ENCODE peak calls at places on chromosomes 13 and 19, in five cellular contexts. One of them, this sample, is unnamed.

GRCh38 chr19:13723206-13723605 is 41.1 kb upstream of the MRI1 start:
- DNase-seq in breast epithelium: no peak
- DNase-seq in ovary: no peak
- DNase-seq in coronary artery: no peak
- DNase-seq in A673: no peak
- DNase-seq in this sample: no peak

GRCh38 chr13:60700994-60701393 is 304.0 kb downstream of the TDRD3 start:
- DNase-seq in ovary: no peak
- DNase-seq in coronary artery: no peak
- DNase-seq in A673: no peak
- DNase-seq in breast epithelium: no peak
- DNase-seq in this sample: no peak

GRCh38 chr13:113616281-113616906 is 31.8 kb downstream of the TFDP1 start:
- DNase-seq in breast epithelium: no peak
- DNase-seq in ovary: no peak
- DNase-seq in coronary artery: no peak
- DNase-seq in A673: no peak
- DNase-seq in this sample: no peak

GRCh38 chr19:15421726-15422260 is 3.0 kb upstream of the AKAP8L start:
- DNase-seq in A673: no peak
- DNase-seq in ovary: peak
- DNase-seq in coronary artery: no peak
- DNase-seq in breast epithelium: no peak
- DNase-seq in this sample: peak

GRCh38 chr19:30394481-30395151 is 22.4 kb downstream of the ZNF536 start:
- DNase-seq in A673: no peak
- DNase-seq in breast epithelium: no peak
- DNase-seq in coronary artery: no peak
- DNase-seq in ovary: no peak
- DNase-seq in this sample: no peak

GRCh38 chr13:30453727-30454126 is 12.0 kb downstream of the HMGB1 start:
- DNase-seq in coronary artery: no peak
- DNase-seq in ovary: no peak
- DNase-seq in breast epithelium: no peak
- DNase-seq in A673: peak
- DNase-seq in this sample: no peak

GRCh38 chr13:76223999-76224398 is 587.9 kb downstream of the LMO7 start:
- DNase-seq in breast epithelium: no peak
- DNase-seq in coronary artery: no peak
- DNase-seq in A673: no peak
- DNase-seq in ovary: no peak
- DNase-seq in this sample: no peak

GRCh38 chr13:29484236-29484635 is 111.3 kb downstream of the SLC7A1 start:
- DNase-seq in ovary: no peak
- DNase-seq in A673: peak
- DNase-seq in coronary artery: no peak
- DNase-seq in breast epithelium: no peak
- DNase-seq in this sample: no peak

GRCh38 chr13:47120284-47120683 is 223.4 kb upstream of the HTR2A start:
- DNase-seq in ovary: no peak
- DNase-seq in coronary artery: no peak
- DNase-seq in breast epithelium: no peak
- DNase-seq in A673: no peak
- DNase-seq in this sample: no peak

GRCh38 chr19:5032101-5032967 is 63.4 kb downstream of the KDM4B start:
- DNase-seq in breast epithelium: no peak
- DNase-seq in coronary artery: no peak
- DNase-seq in ovary: peak
- DNase-seq in A673: no peak
- DNase-seq in this sample: no peak

GRCh38 chr13:103036268-103036667 is 29.9 kb downstream of the SLC10A2 start:
- DNase-seq in coronary artery: no peak
- DNase-seq in breast epithelium: no peak
- DNase-seq in ovary: no peak
- DNase-seq in A673: no peak
- DNase-seq in this sample: no peak

GRCh38 chr13:51453959-51454703 is 1.3 kb upstream of the INTS6 start:
- DNase-seq in A673: peak
- DNase-seq in ovary: peak
- DNase-seq in coronary artery: peak
- DNase-seq in breast epithelium: no peak
- DNase-seq in this sample: peak

GRCh38 chr13:66624302-66624701 is 605.8 kb downstream of the PCDH9 start:
- DNase-seq in breast epithelium: no peak
- DNase-seq in coronary artery: no peak
- DNase-seq in A673: no peak
- DNase-seq in ovary: no peak
- DNase-seq in this sample: no peak

GRCh38 chr13:112885782-112886268 is 83.2 kb upstream of the MCF2L start:
- DNase-seq in coronary artery: peak
- DNase-seq in ovary: peak
- DNase-seq in breast epithelium: peak
- DNase-seq in A673: no peak
- DNase-seq in this sample: peak

GRCh38 chr13:43333176-43333575 is 309.8 kb downstream of the DNAJC15 start:
- DNase-seq in A673: no peak
- DNase-seq in coronary artery: no peak
- DNase-seq in ovary: no peak
- DNase-seq in breast epithelium: no peak
- DNase-seq in this sample: no peak

GRCh38 chr13:76823969-76824368 is 62.2 kb downstream of the KCTD12 start:
- DNase-seq in breast epithelium: no peak
- DNase-seq in A673: no peak
- DNase-seq in coronary artery: no peak
- DNase-seq in ovary: no peak
- DNase-seq in this sample: no peak

GRCh38 chr19:36972594-36972993 is 56.5 kb downstream of the ZNF568 start:
- DNase-seq in A673: no peak
- DNase-seq in ovary: no peak
- DNase-seq in breast epithelium: no peak
- DNase-seq in coronary artery: no peak
- DNase-seq in this sample: peak

GRCh38 chr19:55146648-55147218 is 2.3 kb downstream of the TNNT1 start:
- DNase-seq in A673: peak
- DNase-seq in ovary: no peak
- DNase-seq in coronary artery: no peak
- DNase-seq in breast epithelium: no peak
- DNase-seq in this sample: no peak

GRCh38 chr13:101417043-101417406 is 717 bp upstream of the NALCN start:
- DNase-seq in A673: peak
- DNase-seq in ovary: no peak
- DNase-seq in coronary artery: no peak
- DNase-seq in breast epithelium: no peak
- DNase-seq in this sample: no peak

GRCh38 chr13:36848228-36848982 is 29.4 kb downstream of the RFXAP start:
- DNase-seq in A673: peak
- DNase-seq in ovary: no peak
- DNase-seq in coronary artery: no peak
- DNase-seq in breast epithelium: no peak
- DNase-seq in this sample: no peak

GRCh38 chr13:50687545-50687944 is 155.9 kb downstream of the DLEU7 start:
- DNase-seq in ovary: no peak
- DNase-seq in breast epithelium: no peak
- DNase-seq in A673: no peak
- DNase-seq in coronary artery: no peak
- DNase-seq in this sample: no peak

GRCh38 chr19:46206176-46206575 is 23.4 kb upstream of the IGFL1 start:
- DNase-seq in coronary artery: no peak
- DNase-seq in A673: no peak
- DNase-seq in breast epithelium: no peak
- DNase-seq in ovary: no peak
- DNase-seq in this sample: no peak

GRCh38 chr13:85230754-85231153 is 568.5 kb downstream of the SLITRK6 start:
- DNase-seq in ovary: no peak
- DNase-seq in A673: no peak
- DNase-seq in coronary artery: no peak
- DNase-seq in breast epithelium: no peak
- DNase-seq in this sample: no peak

GRCh38 chr13:63305641-63306133 is 1890.0 kb upstream of the PCDH20 start:
- DNase-seq in ovary: no peak
- DNase-seq in coronary artery: no peak
- DNase-seq in breast epithelium: no peak
- DNase-seq in A673: no peak
- DNase-seq in this sample: no peak

GRCh38 chr13:108269601-108270328 is at the start of gene TNFSF13B:
- DNase-seq in breast epithelium: no peak
- DNase-seq in A673: peak
- DNase-seq in coronary artery: peak
- DNase-seq in ovary: peak
- DNase-seq in this sample: peak

GRCh38 chr13:87398047-87398446 is 273.1 kb upstream of the SLITRK5 start:
- DNase-seq in A673: no peak
- DNase-seq in ovary: no peak
- DNase-seq in breast epithelium: no peak
- DNase-seq in coronary artery: no peak
- DNase-seq in this sample: no peak
- TF ChIP-seq CTCF in A673: no peak
- TF ChIP-seq CTCF in ovary: no peak
- TF ChIP-seq CTCF in breast epithelium: no peak
- TF ChIP-seq CTCF in coronary artery: no peak
- TF ChIP-seq CTCF in this sample: no peak

DNA sequence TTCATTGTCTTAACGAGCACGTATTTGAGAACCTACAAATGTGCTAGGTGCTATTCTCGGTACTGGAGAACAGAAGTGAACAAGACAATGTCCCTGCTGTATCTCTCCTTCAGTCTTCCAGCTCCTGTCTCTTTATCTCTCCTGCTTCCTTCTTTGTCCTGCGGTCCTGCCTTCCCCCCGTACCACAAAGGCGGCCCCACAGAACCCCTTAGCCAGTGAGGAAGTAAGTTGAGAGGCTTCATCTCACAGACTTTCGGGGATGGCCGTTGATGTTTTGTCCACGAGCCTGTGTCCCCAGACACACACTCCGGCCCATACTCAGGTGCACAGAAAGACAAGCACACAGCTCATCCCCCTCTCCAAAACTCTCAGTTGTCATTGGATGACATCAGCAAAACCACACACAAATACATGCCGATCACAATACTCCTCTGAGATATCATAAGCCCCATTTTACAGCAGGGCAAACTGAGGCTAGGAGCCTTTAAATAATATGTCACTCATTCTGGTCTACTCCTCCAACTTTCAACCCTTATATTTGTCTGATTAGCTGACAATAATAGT is 499 bp upstream of the SWSAP1 start:
- DNase-seq in breast epithelium: no peak
- DNase-seq in A673: no peak
- DNase-seq in ovary: no peak
- DNase-seq in coronary artery: no peak
- DNase-seq in this sample: no peak
- H3K4me3 ChIP-seq in breast epithelium: peak
- H3K4me3 ChIP-seq in A673: peak
- H3K4me3 ChIP-seq in ovary: peak
- H3K4me3 ChIP-seq in coronary artery: peak
- H3K4me3 ChIP-seq in this sample: peak

GRCh38 chr13:45327253-45327954 is 13.6 kb downstream of the TPT1 start:
- DNase-seq in coronary artery: no peak
- DNase-seq in A673: no peak
- DNase-seq in ovary: no peak
- DNase-seq in breast epithelium: no peak
- DNase-seq in this sample: no peak
- TF ChIP-seq CTCF in coronary artery: no peak
- TF ChIP-seq CTCF in A673: no peak
- TF ChIP-seq CTCF in ovary: no peak
- TF ChIP-seq CTCF in breast epithelium: no peak
- TF ChIP-seq CTCF in this sample: no peak

DNA sequence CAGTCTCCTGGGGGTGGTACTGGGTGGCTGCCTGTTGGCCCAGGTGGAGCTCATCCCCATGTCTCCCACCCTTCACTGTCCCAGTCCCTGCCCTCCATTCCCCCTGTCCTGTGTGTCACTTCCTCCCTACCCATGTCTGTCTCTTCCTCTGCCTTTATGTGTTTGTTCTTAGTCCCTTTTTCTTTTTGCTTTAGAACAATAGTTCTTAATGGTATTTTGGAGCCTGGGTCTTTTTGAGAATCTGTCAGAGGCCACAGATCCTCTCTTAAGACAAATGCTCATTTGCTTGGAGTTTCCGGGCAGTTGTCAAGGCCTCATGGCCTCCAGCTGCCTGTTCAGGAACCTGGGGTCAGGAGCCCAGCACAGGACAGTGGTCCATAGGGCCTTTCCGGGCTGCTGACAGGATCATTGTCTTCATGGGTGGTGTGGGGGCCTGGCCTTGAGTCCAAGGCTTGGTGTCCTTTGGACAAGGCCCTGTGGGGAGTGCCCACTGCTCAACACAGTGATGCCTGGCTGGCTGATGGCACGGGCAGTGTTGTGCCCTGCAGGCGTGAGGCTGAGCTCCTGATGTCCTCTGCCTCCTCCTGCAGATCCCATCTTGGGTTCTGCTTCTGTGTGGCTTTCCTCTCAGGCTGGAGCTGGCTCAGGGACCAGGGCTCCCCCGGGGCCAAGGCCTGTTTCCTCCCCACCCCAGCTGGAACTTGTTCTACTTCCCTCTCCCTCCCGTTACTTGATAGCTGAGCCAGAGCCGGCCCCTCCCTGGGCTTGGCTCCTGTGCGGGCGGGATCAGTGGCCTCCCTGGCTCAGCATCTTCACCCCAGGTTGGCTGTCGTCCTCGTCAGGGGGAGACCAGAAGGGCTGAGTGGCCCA is 3.5 kb downstream of the EGLN2 start:
- DNase-seq in A673: no peak
- DNase-seq in ovary: peak
- DNase-seq in breast epithelium: no peak
- DNase-seq in coronary artery: no peak
- DNase-seq in this sample: peak
- H3K4me3 ChIP-seq in A673: no peak
- H3K4me3 ChIP-seq in ovary: no peak
- H3K4me3 ChIP-seq in breast epithelium: peak
- H3K4me3 ChIP-seq in coronary artery: peak
- H3K4me3 ChIP-seq in this sample: no peak

DNA sequence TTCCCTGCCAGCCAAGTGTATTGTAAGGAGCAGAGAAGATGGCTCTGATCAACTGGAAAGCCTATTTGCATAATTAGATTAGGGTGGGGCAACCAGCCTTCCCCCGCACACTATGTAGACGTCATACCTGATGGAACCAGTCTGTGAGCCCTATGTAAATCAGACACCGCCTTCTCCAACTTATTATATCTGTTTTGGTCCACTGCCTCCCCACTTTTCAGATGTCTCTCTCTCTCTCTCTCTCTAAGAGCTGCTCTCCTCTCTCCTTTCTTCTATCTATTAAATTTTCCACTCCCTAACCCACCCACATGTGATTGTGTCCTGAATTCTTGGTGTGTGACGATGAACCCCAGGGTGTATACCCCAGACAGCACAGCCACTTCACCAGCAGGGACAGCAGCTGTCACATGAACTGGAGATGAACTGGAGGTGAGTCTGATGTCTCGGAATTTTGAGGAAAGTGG is 514.4 kb downstream of the IRS2 start:
- DNase-seq in breast epithelium: no peak
- DNase-seq in A673: peak
- DNase-seq in ovary: no peak
- DNase-seq in coronary artery: no peak
- DNase-seq in this sample: no peak
- TF ChIP-seq CTCF in breast epithelium: no peak
- TF ChIP-seq CTCF in A673: no peak
- TF ChIP-seq CTCF in ovary: no peak
- TF ChIP-seq CTCF in coronary artery: no peak
- TF ChIP-seq CTCF in this sample: no peak

This sample was measured in pancreas.